ENCODE peak calls at places on chromosome 15, in five cellular contexts. R is H9, C is IMR-90, Y is H1, K is neuronal stem cell. J is an unnamed sample.

GRCh38 chr15:70328137-70329115 is 230.7 kb upstream of the TLE3 start:
- DNase-seq in Y (no peak), K (no peak), R (no peak), C (peak), J (no peak)

GRCh38 chr15:89457086-89457485 is 39.3 kb downstream of the RHCG start:
- DNase-seq in C (peak), Y (no peak), K (no peak), R (no peak), J (peak)

GRCh38 chr15:98017150-98017964 is 56.9 kb downstream of the ARRDC4 start:
- DNase-seq in Y (no peak), C (no peak), K (no peak), R (no peak), J (peak)

GRCh38 chr15:41851167-41851523 is 12.5 kb downstream of the PLA2G4B start:
- DNase-seq in C (no peak), Y (no peak), K (no peak), R (no peak), J (no peak)

GRCh38 chr15:30788595-30788994 is 115.1 kb upstream of the FAN1 start:
- DNase-seq in K (no peak), Y (no peak), C (no peak), R (no peak), J (no peak)

GRCh38 chr15:68618339-68619302 is 39.8 kb downstream of the CORO2B start:
- DNase-seq in C (peak), K (no peak), Y (no peak), R (no peak), J (peak)

GRCh38 chr15:32704343-32705076 is 13.3 kb upstream of the GREM1 start:
- DNase-seq in R (no peak), K (no peak), C (peak), Y (no peak), J (no peak)

GRCh38 chr15:75702431-75702830 is 10.2 kb downstream of the CSPG4 start:
- DNase-seq in Y (no peak), R (no peak), C (no peak), K (no peak), J (no peak)

GRCh38 chr15:90062023-90062728 is 40.1 kb downstream of the IDH2 start:
- DNase-seq in R (peak), K (peak), C (no peak), Y (peak), J (peak)

GRCh38 chr15:36831125-36831914 is 251.9 kb downstream of the CDIN1 start:
- DNase-seq in K (no peak), C (peak), Y (no peak), R (no peak), J (no peak)

GRCh38 chr15:51096976-51097375 is 2.3 kb upstream of the TNFAIP8L3 start:
- DNase-seq in Y (no peak), K (no peak), R (no peak), C (no peak), J (no peak)

GRCh38 chr15:34213690-34214089 is 3.8 kb upstream of the KATNBL1 start:
- DNase-seq in K (no peak), C (no peak), R (no peak), Y (no peak), J (no peak)

GRCh38 chr15:85168642-85169173 is 187.1 kb downstream of the PDE8A start:
- DNase-seq in Y (peak), K (peak), C (peak), R (peak), J (peak)

GRCh38 chr15:75864213-75865059 is 21.2 kb downstream of the UBE2Q2 start:
- DNase-seq in K (no peak), R (no peak), C (peak), Y (no peak), J (no peak)

GRCh38 chr15:66872394-66872793 is 170.4 kb downstream of the SMAD6 start:
- DNase-seq in C (no peak), R (no peak), Y (no peak), K (no peak), J (no peak)

GRCh38 chr15:42843699-42844098 is 76.9 kb downstream of the TTBK2 start:
- DNase-seq in K (no peak), C (no peak), R (no peak), Y (no peak), J (no peak)

GRCh38 chr15:75227663-75228280 is 26.1 kb downstream of the C15orf39 start:
- DNase-seq in C (no peak), R (no peak), Y (no peak), K (no peak), J (no peak)

GRCh38 chr15:40706121-40706520 is 11.1 kb downstream of the RAD51 start:
- DNase-seq in K (no peak), C (no peak), R (no peak), Y (no peak), J (no peak)

DNA sequence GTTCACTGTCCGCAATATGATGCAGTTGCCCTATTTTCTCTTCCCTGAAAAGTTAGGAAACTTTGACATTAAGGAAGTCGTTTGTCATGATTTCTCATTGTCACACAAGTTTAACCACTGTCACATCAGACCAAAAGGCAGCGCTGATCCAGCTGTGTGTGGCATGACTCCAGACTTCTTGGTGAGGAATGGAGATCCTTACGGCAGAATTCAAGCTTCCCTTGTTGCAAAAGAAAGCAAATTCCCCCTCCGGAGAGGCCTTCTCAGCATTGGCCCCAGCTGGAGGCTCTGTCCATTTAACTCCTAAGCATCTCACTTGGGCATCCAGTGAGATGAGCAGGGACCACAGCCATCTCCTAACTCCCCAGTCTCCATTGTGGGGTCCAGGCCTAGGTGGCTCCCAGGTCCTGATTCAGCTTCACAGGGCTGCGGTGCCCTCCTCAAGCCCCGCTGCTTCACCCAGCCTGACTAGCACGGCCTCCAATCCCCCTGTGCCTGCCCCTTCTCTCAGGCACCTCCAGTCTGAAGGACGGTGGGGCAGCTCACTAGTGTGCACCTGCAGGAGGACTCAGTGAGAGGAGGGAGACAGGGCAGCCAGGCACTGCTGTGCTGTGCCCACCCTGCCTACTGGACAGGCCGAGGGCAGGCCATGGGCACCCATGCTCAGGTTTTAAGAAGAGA is 159.5 kb downstream of the CHSY1 start:
- DNase-seq in R (no peak), C (peak), K (no peak), Y (no peak), J (no peak)
- H2AK5ac ChIP-seq in R (no peak), C (peak), K (peak), Y (no peak), J (no peak)

GRCh38 chr15:25640381-25640780 is 201.6 kb upstream of the UBE3A start:
- DNase-seq in K (no peak), R (no peak), Y (no peak), C (no peak), J (no peak)

GRCh38 chr15:25643120-25643519 is 204.3 kb upstream of the UBE3A start:
- DNase-seq in Y (no peak), R (peak), C (no peak), K (no peak), J (peak)

GRCh38 chr15:25641762-25642161 is 202.9 kb upstream of the UBE3A start:
- DNase-seq in K (no peak), Y (no peak), R (no peak), C (no peak), J (no peak)
- H3K18ac ChIP-seq in K (no peak), Y (no peak), R (no peak), C (no peak), J (no peak)

DNA sequence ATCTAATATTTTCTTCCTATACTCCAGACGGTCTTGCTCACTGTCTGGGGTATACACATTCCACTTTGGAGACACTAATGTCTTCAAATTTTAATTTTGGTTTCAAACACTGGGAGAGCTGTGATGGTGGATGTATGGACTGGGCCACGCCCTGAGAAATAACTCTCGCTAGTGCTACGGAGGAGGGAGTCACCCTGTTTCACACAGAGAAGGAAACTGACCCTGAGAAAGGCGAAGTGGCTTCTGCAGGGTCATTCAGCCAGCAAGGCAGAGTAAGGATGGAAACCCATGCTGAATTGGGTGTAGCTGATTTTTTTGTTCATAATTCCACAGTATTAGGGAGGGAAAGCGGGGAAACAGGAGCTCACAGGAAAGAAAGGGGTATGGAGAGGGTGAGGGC is 8.6 kb upstream of the SKIC8 start:
- DNase-seq in Y (no peak), R (no peak), C (no peak), K (no peak), J (no peak)
- H2AK5ac ChIP-seq in Y (no peak), R (no peak), C (no peak), K (no peak), J (no peak)

GRCh38 chr15:96330064-96330449 is 443 bp upstream of the NR2F2 start:
- DNase-seq in R (peak), Y (peak), C (peak), K (no peak), J (no peak)

GRCh38 chr15:96331942-96332853 is 1.7 kb downstream of the NR2F2 start:
- DNase-seq in Y (peak), R (peak), C (no peak), K (peak), J (peak)

GRCh38 chr15:96330450-96331140 is at the start of gene NR2F2:
- DNase-seq in C (peak), K (peak), R (peak), Y (peak), J (peak)

GRCh38 chr15:96332854-96333193 is 2.3 kb downstream of the NR2F2 start:
- DNase-seq in C (no peak), R (no peak), K (no peak), Y (no peak), J (no peak)

DNA sequence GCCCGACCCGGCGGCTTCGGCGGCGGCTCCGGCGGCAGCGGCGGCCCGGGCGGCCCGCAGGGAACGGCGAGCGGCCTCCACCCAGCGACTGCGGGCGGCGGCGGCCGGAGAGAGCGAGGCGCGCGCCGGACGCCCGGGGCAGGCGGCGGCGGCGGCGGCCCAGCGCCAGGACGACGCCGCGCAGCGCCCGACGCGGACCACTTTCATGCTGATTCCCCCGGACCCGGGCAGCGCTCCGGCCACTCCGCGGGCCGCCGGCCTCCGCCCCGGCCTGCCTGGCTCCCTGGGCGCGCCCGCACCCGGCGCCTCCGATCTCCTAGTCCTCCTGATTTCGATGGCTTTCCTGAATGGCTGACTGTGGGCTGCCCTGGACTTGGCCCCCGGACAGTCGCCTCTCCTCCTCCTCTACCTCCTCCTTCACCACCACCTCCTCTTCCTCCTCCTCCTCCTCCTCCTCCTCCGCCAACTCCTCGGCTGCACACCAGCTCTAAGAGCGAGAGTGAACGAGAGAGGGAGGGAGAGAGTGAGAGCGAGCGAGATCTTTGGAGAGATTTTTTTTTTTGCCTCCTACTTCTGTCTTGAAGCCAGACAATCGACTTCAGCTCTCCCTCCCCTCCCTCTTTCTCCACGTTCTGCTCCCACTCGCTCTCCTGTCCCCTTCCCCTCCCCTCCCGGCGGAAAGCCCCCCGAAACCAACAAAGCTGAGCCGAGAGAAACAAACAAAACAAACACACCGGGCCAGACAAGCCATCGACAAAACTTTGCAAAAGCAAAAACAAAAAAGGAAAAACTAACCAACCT is 841 bp downstream of the NR2F2 start:
- DNase-seq in Y (peak), R (peak), K (peak), C (no peak), J (no peak)
- H3K18ac ChIP-seq in Y (no peak), R (peak), K (peak), C (peak), J (peak)

GRCh38 chr15:23039917-23040281 is 530 bp upstream of the TUBGCP5 start:
- DNase-seq in Y (no peak), K (no peak), C (no peak), R (no peak), J (no peak)
- H2AK5ac ChIP-seq in Y (no peak), K (peak), C (no peak), R (no peak), J (no peak)

J was measured in mesendoderm.